ENCODE peak calls at places on chromosomes 6 and 20, in seven cellular contexts. P is iPS-NIHi11; Q is Calu3; X is hippocampal formation; B is AG08396; O is NCI-H1417; U is stimulated activated naive CD8-positive, alpha-beta T cell treated with anti-CD3 and anti-CD28 coated beads, Interleukin-15, Interleukin-2, amounts not matched to agents 100 U/mL and 50 U/mL, for 24 hours. F is an unnamed sample.

GRCh38 chr6:63634630-63635029 is 972 bp upstream of the PHF3 start:
- DNase-seq in B (no peak), O (no peak), X (no peak), U (no peak), Q (no peak), P (peak), F (no peak)

GRCh38 chr6:1575213-1576041 is 34.3 kb upstream of the FOXC1 start:
- DNase-seq in O (no peak), Q (no peak), P (no peak), U (no peak), B (peak), X (no peak), F (no peak)

GRCh38 chr6:160519133-160519532 is 144.9 kb downstream of the LPA start:
- DNase-seq in X (no peak), U (no peak), Q (no peak), B (no peak), O (no peak), P (no peak), F (no peak)

GRCh38 chr6:139732451-139732850 is 358.0 kb upstream of the CITED2 start:
- DNase-seq in Q (no peak), X (no peak), U (no peak), O (no peak), B (peak), P (no peak), F (no peak)

GRCh38 chr20:45011108-45011526 is 44.8 kb downstream of the STK4 start:
- DNase-seq in P (peak), O (peak), X (peak), U (peak), Q (peak), B (peak), F (peak)

GRCh38 chr6:76940186-76940585 is 523.1 kb downstream of the HTR1B start:
- DNase-seq in X (no peak), B (no peak), Q (no peak), U (no peak), P (no peak), O (no peak), F (no peak)

GRCh38 chr6:34146021-34146782 is at the start of gene GRM4:
- DNase-seq in O (no peak), B (no peak), P (no peak), U (no peak), Q (no peak), X (no peak), F (no peak)

GRCh38 chr20:40279390-40279789 is 409.6 kb downstream of the MAFB start:
- DNase-seq in U (no peak), Q (no peak), P (peak), B (peak), O (no peak), X (peak), F (no peak)

GRCh38 chr6:124968401-124968800 is 6.2 kb downstream of the RNF217 start:
- DNase-seq in X (no peak), U (no peak), O (no peak), P (no peak), Q (no peak), B (no peak), F (no peak)

GRCh38 chr20:57400821-57401564 is 9.8 kb downstream of the RBM38 start:
- DNase-seq in B (no peak), O (no peak), P (no peak), U (peak), Q (no peak), X (no peak), F (no peak)

GRCh38 chr20:50286609-50287008 is 96.0 kb downstream of the CEBPB start:
- DNase-seq in X (no peak), O (no peak), B (peak), U (no peak), Q (peak), P (peak), F (peak)